ENCODE peak calls at places on chromosomes 12 and 14, in ten cellular contexts. O is GM12878, C is aorta, L is foreskin fibroblast, R is H7, N is cardiac muscle cell, W is heart left ventricle, U is upper lobe of left lung, E is heart right ventricle, G is body of pancreas. D is an unnamed sample.

GRCh38 chr12:120239776-120240494 is 25.6 kb downstream of the PXN start:
- DNase-seq in O (no peak), C (no peak), L (no peak), R (no peak), N (no peak), W (no peak), U (no peak), E (no peak), G (no peak), D (no peak)

GRCh38 chr12:106342397-106343212 is 14.9 kb upstream of the POLR3B start:
- DNase-seq in O (no peak), C (peak), L (peak), R (no peak), N (peak), W (peak), U (peak), E (peak), G (peak), D (no peak)

GRCh38 chr12:21478756-21479455 is 22.5 kb downstream of the RECQL start:
- DNase-seq in O (no peak), C (no peak), L (no peak), R (no peak), N (no peak), W (no peak), U (no peak), E (no peak), G (no peak), D (no peak)

GRCh38 chr12:53067074-53067992 is 11.9 kb downstream of the SPRYD3 start:
- DNase-seq in O (no peak), C (no peak), L (no peak), R (peak), N (no peak), W (no peak), U (no peak), E (no peak), G (no peak), D (no peak)

GRCh38 chr14:47264842-47265241 is 410.6 kb downstream of the MDGA2 start:
- DNase-seq in O (no peak), C (no peak), L (no peak), R (no peak), N (no peak), W (no peak), U (no peak), E (no peak), G (no peak), D (no peak)

GRCh38 chr14:89493877-89494634 is 77.0 kb upstream of the FOXN3 start:
- DNase-seq in O (peak), C (no peak), L (no peak), R (no peak), N (no peak), W (no peak), U (no peak), E (no peak), G (peak), D (peak)

GRCh38 chr12:116266220-116266619 is 11.3 kb downstream of the MED13L start:
- DNase-seq in O (no peak), C (no peak), L (no peak), R (peak), N (peak), W (no peak), U (no peak), E (no peak), G (no peak), D (no peak)

GRCh38 chr12:78898416-78898815 is 33.8 kb downstream of the SYT1 start:
- DNase-seq in O (no peak), C (peak), L (no peak), R (no peak), N (peak), W (peak), U (no peak), E (peak), G (peak), D (no peak)

GRCh38 chr12:64058541-64059321 is 163.4 kb downstream of the KICS2 start:
- DNase-seq in O (no peak), C (no peak), L (no peak), R (no peak), N (no peak), W (no peak), U (no peak), E (no peak), G (no peak), D (no peak)

GRCh38 chr12:20044836-20045235 is 323.5 kb upstream of the PDE3A start:
- DNase-seq in O (no peak), C (no peak), L (peak), R (no peak), N (no peak), W (no peak), U (no peak), E (no peak), G (no peak), D (no peak)

GRCh38 chr14:22556990-22557623 is 31.9 kb downstream of the DAD1 start:
- DNase-seq in O (no peak), C (peak), L (peak), R (peak), N (peak), W (peak), U (peak), E (peak), G (peak), D (peak)

GRCh38 chr14:96304956-96305355 is 48.9 kb downstream of the BDKRB1 start:
- DNase-seq in O (no peak), C (no peak), L (no peak), R (peak), N (peak), W (no peak), U (no peak), E (no peak), G (no peak), D (no peak)

GRCh38 chr12:131511803-131512564 is 198.9 kb upstream of the SFSWAP start:
- DNase-seq in O (no peak), C (no peak), L (no peak), R (no peak), N (no peak), W (no peak), U (no peak), E (no peak), G (no peak), D (no peak)

GRCh38 chr14:81313775-81314429 is 86.2 kb downstream of the STON2 start:
- DNase-seq in O (no peak), C (no peak), L (no peak), R (no peak), N (no peak), W (no peak), U (no peak), E (no peak), G (no peak), D (no peak)

GRCh38 chr14:101980700-101981099 is 16.3 kb downstream of the DYNC1H1 start:
- DNase-seq in O (peak), C (peak), L (peak), R (no peak), N (no peak), W (no peak), U (peak), E (peak), G (peak), D (peak)

GRCh38 chr14:101977311-101978071 is 13.1 kb downstream of the DYNC1H1 start:
- DNase-seq in O (no peak), C (no peak), L (peak), R (no peak), N (no peak), W (no peak), U (no peak), E (no peak), G (no peak), D (no peak)

GRCh38 chr14:101980251-101980650 is 15.9 kb downstream of the DYNC1H1 start:
- DNase-seq in O (no peak), C (no peak), L (no peak), R (no peak), N (no peak), W (no peak), U (no peak), E (no peak), G (no peak), D (no peak)

GRCh38 chr14:101982621-101983020 is 18.2 kb downstream of the DYNC1H1 start:
- DNase-seq in O (no peak), C (no peak), L (no peak), R (no peak), N (no peak), W (no peak), U (no peak), E (no peak), G (no peak), D (no peak)

GRCh38 chr14:101979666-101980065 is 15.3 kb downstream of the DYNC1H1 start:
- DNase-seq in O (no peak), C (no peak), L (no peak), R (no peak), N (no peak), W (no peak), U (no peak), E (no peak), G (no peak), D (no peak)
- H3K4me3 ChIP-seq in O (no peak), C (no peak), L (no peak), R (no peak), N (no peak), W (no peak), U (no peak), E (no peak), G (no peak), D (no peak)

GRCh38 chr12:27555316-27555715 is 31.3 kb downstream of the PPFIBP1 start:
- DNase-seq in O (no peak), C (no peak), L (no peak), R (no peak), N (no peak), W (no peak), U (no peak), E (no peak), G (no peak), D (no peak)
- H3K4me3 ChIP-seq in O (no peak), C (no peak), L (no peak), R (no peak), N (no peak), W (peak), U (no peak), E (no peak), G (no peak), D (no peak)

GRCh38 chr12:77377116-77377515 is 311.7 kb upstream of the E2F7 start:
- DNase-seq in O (no peak), C (no peak), L (peak), R (no peak), N (no peak), W (no peak), U (no peak), E (no peak), G (no peak), D (no peak)
- H3K4me3 ChIP-seq in O (no peak), C (no peak), L (no peak), R (no peak), N (no peak), W (no peak), U (no peak), E (no peak), G (no peak), D (no peak)

GRCh38 chr14:62077676-62078261 is 315.5 kb downstream of the SNAPC1 start:
- DNase-seq in O (peak), C (no peak), L (no peak), R (no peak), N (no peak), W (no peak), U (no peak), E (no peak), G (no peak), D (no peak)
- H3K4me3 ChIP-seq in O (no peak), C (no peak), L (no peak), R (no peak), N (no peak), W (no peak), U (no peak), E (no peak), G (no peak), D (no peak)